ENCODE peak calls at places on chromosomes 1 and 21, in ten cellular contexts. X is mesenchymal stem cell; Y is upper lobe of left lung; K is SJSA1; N is naive thymus-derived CD4-positive, alpha-beta T cell; S is right atrium auricular region; A is ovary; E is mucosa of descending colon; V is fibroblast of lung; O is GM23248. P is an unnamed sample. For H3K9me3 and H3K36me3, the result is how much of the 10 kb centered on the place peaks cover.

GRCh38 chr1:246608616-246609376 is 42.5 kb downstream of the CNST start:
- DNase-seq in Y (peak), K (peak), O (peak), X (peak), V (peak), S (peak), N (no peak), A (peak), E (peak), P (peak)

GRCh38 chr1:216095400-216095799 is 327.8 kb downstream of the USH2A start:
- DNase-seq in A (no peak), Y (no peak), O (no peak), E (no peak), K (no peak), X (no peak), N (no peak), V (no peak), S (no peak), P (no peak)

GRCh38 chr1:67647036-67647798 is 37.8 kb upstream of the GADD45A start:
- DNase-seq in X (peak), E (no peak), Y (no peak), A (no peak), N (no peak), K (no peak), V (peak), O (peak), S (no peak), P (no peak)

GRCh38 chr1:95139039-95139438 is 21.9 kb downstream of the TLCD4 start:
- DNase-seq in V (no peak), Y (no peak), S (no peak), E (no peak), O (no peak), A (no peak), K (no peak), N (no peak), X (no peak), P (no peak)

GRCh38 chr1:42165511-42166210 is 1.1 kb upstream of the GUCA2A start:
- DNase-seq in O (peak), K (peak), V (peak), S (no peak), E (peak), X (peak), Y (peak), A (no peak), N (no peak), P (peak)

GRCh38 chr1:101239095-101240040 is 2.5 kb downstream of the S1PR1 start:
- DNase-seq in S (no peak), E (no peak), O (no peak), X (no peak), A (no peak), N (peak), K (peak), Y (peak), V (peak), P (no peak)

GRCh38 chr1:26302733-26303405 is 3.6 kb downstream of the UBXN11 start:
- DNase-seq in S (no peak), O (peak), A (no peak), N (no peak), K (peak), E (no peak), V (peak), X (peak), Y (no peak), P (no peak)

GRCh38 chr1:208216806-208217205 is 27.4 kb downstream of the PLXNA2 start:
- DNase-seq in Y (no peak), N (no peak), K (no peak), O (no peak), X (no peak), A (no peak), S (no peak), E (no peak), V (no peak), P (no peak)

GRCh38 chr21:41931041-41931451 is 22.8 kb downstream of the C2CD2 start:
- DNase-seq in Y (no peak), S (no peak), O (no peak), X (peak), V (no peak), A (no peak), K (no peak), E (no peak), N (no peak), P (no peak)

GRCh38 chr1:115299266-115299665 is 38.8 kb downstream of the NGF start:
- DNase-seq in V (no peak), K (no peak), O (no peak), Y (no peak), A (no peak), E (no peak), S (no peak), X (no peak), N (no peak), P (no peak)

GRCh38 chr1:81590171-81590570 is 210.6 kb upstream of the ADGRL2 start:
- DNase-seq in O (peak), N (no peak), V (peak), X (no peak), S (no peak), Y (no peak), E (no peak), A (no peak), K (no peak), P (no peak)

GRCh38 chr1:90114521-90115141 is 119.7 kb downstream of the ZNF326 start:
- DNase-seq in X (peak), V (peak), K (no peak), O (peak), S (no peak), Y (no peak), E (no peak), A (no peak), N (peak), P (no peak)

GRCh38 chr1:2914702-2915101 is 106.6 kb upstream of the ACTRT2 start:
- DNase-seq in E (no peak), S (no peak), V (no peak), A (no peak), X (no peak), Y (no peak), O (no peak), N (no peak), K (no peak), P (no peak)
- H3K9me3 ChIP-seq in E (under half), S (under half), V (under half), A (under half), X (under half), Y (under half), O (under half), N (under half), K (under half), P (under half)

DNA sequence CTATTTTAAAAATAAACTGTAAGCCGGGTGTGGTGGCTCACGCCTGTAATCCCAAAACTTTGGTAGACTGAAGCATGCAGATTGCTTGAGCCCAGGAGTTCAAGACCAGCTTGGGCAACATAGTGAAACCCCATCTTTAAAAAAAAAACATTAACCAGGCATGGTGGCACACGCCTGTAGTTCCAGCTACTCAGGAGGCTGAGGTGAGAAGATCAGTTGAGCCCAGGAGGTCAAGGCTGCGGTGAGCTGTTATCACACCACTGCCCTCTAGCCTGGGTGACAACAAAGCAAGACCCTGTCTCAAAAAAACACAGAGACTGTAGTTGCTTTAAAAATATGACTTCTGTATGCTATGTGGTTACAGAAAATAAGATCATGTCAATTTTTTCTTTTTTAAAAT is 24.3 kb upstream of the LSS start:
- DNase-seq in N (no peak), O (no peak), K (no peak), A (no peak), V (no peak), S (no peak), X (no peak), E (no peak), Y (no peak), P (no peak)
- H3K4me3 ChIP-seq in N (no peak), O (no peak), K (no peak), A (no peak), V (no peak), S (no peak), X (no peak), E (no peak), Y (no peak), P (no peak)

GRCh38 chr1:212878418-212878817 is 20.3 kb downstream of the FLVCR1 start:
- DNase-seq in V (no peak), O (no peak), S (no peak), N (no peak), X (no peak), A (no peak), Y (no peak), K (no peak), E (no peak), P (no peak)

GRCh38 chr1:212884592-212884991 is 26.5 kb downstream of the FLVCR1 start:
- DNase-seq in Y (no peak), E (no peak), N (no peak), X (no peak), A (no peak), K (no peak), V (no peak), S (no peak), O (no peak), P (no peak)

DNA sequence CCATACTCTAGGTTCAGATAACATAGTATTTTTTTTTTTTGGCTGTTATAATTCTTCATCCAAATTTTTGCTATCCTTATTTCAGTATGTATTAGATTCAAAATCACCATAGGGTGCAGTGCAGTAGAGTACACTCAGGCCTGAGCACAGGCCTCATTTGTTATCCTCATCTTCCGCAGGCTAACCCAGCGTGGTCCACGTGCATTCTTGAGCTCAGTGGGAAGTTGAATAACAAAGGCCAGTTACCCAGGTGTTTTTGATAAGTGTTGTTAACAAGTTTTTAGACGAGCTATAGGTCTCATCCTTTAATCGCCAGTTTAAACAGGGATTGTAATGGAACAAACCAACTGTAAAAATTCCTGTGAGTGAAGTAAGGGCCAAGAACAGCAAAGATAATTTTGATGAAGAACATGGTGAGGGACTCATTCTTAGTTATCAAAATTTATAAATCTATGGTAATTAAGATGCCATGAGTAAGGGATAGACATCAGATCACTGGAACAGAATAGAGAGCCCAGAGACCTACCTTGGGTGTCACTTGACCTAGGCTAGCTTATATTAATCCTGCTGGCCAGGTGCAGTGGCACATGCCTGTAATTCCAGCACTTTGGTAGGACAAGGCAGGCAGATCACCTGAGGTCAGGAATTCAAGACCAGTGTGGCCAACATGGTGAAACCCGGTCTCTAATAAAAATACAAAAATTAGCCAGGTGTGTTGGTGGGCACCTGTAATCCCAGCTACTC is 22.0 kb downstream of the FLVCR1 start:
- DNase-seq in V (no peak), S (no peak), Y (no peak), A (no peak), N (no peak), K (no peak), E (no peak), X (no peak), O (no peak), P (no peak)
- H3K36me3 ChIP-seq in V (under half), S (under half), Y (under half), A (under half), N (under half), K (under half), E (under half), X (under half), O (under half), P (under half)

DNA sequence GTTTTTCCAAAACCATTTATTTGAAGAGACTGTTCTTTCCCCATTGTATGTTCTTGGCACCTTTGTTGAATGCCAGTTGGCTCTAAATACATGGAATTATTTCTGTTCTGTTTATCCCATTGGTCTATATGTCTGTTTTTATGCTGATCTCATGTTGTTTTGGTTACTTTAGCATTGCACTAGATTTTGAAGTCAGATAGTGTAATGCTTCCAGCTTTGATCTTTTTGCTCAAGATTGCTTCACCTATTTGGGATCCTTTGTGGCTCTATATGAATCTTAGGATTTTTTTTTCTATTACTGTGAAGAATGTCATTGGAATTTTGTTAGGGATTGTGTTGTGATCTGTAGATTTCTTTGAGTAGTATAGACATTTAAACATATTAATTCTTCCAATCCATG is 139.2 kb upstream of the GPR52 start:
- DNase-seq in K (no peak), N (no peak), S (no peak), V (no peak), Y (no peak), X (no peak), O (no peak), A (no peak), E (no peak), P (no peak)
- H3K9me3 ChIP-seq in K (under half), N (under half), S (under half), V (under half), Y (under half), X (under half), O (under half), A (under half), E (under half), P (under half)

GRCh38 chr1:10681296-10682113 is 114.9 kb downstream of the CASZ1 start:
- DNase-seq in S (no peak), E (no peak), N (no peak), V (no peak), K (no peak), O (no peak), X (no peak), A (no peak), Y (no peak), P (no peak)
- H3K4me3 ChIP-seq in S (no peak), E (no peak), N (no peak), V (no peak), K (no peak), O (no peak), X (no peak), A (no peak), Y (no peak), P (no peak)

GRCh38 chr1:1477206-1477605 is 5.6 kb downstream of the ATAD3B start:
- DNase-seq in O (no peak), Y (no peak), K (no peak), A (no peak), E (no peak), N (no peak), X (no peak), S (no peak), V (no peak), P (no peak)

GRCh38 chr1:1482856-1483255 is 11.3 kb downstream of the ATAD3B start:
- DNase-seq in A (no peak), O (no peak), Y (no peak), E (no peak), V (no peak), S (no peak), K (no peak), X (no peak), N (no peak), P (no peak)

GRCh38 chr1:1483714-1484113 is 12.1 kb downstream of the ATAD3B start:
- DNase-seq in X (no peak), K (no peak), S (no peak), N (no peak), O (no peak), E (no peak), Y (no peak), A (no peak), V (no peak), P (no peak)

GRCh38 chr1:1479547-1480483 is 8.2 kb downstream of the ATAD3B start:
- DNase-seq in A (no peak), S (no peak), E (no peak), K (no peak), V (no peak), X (no peak), Y (no peak), N (no peak), O (no peak), P (no peak)
- H3K36me3 ChIP-seq in A (under half), S (half or more), E (under half), K (half or more), V (under half), X (half or more), Y (half or more), N (half or more), O (under half), P (under half)

P was measured in breast epithelium.